ENCODE peak calls at places on chromosomes 3 and 15, in seven cellular contexts. C is pons, N is caudate nucleus, A is HL-60, V is posterior vena cava, G is fibroblast of lung, T is KBM-7. P is an unnamed sample.
A peak's percentile ranks its signal among the peaks of the same experiment; 100 is the strongest.

GRCh38 chr3:136960838-136961836 is 3.4 kb downstream of the IL20RB start:
- DNase-seq in C (no peak), N (no peak), A (no peak), V (no peak), G (no peak), T (no peak), P (no peak)

GRCh38 chr3:177201707-177202397 is 4.6 kb upstream of the TBL1XR1 start:
- DNase-seq in C (no peak), N (no peak), A (peak; percentile 91), V (no peak), G (peak; percentile 14), T (peak; percentile 63), P (no peak)

GRCh38 chr15:73991260-73991659 is 835 bp downstream of the STOML1 start:
- DNase-seq in C (peak; percentile 49), N (no peak), A (no peak), V (peak; percentile 94), G (peak; percentile 48), T (no peak), P (no peak)

GRCh38 chr3:31696815-31697548 is 164.3 kb downstream of the STT3B start:
- DNase-seq in C (no peak), N (no peak), A (no peak), V (no peak), G (no peak), T (no peak), P (no peak)

GRCh38 chr3:149010966-149011365 is 19.6 kb downstream of the GYG1 start:
- DNase-seq in C (no peak), N (no peak), A (no peak), V (no peak), G (no peak), T (no peak), P (no peak)

GRCh38 chr15:100849021-100849831 is 30.4 kb upstream of the ALDH1A3 start:
- DNase-seq in C (peak; percentile 42), N (peak; percentile 16), A (no peak), V (peak; percentile 83), G (peak; percentile 35), T (no peak), P (peak; percentile 94)

GRCh38 chr15:64464271-64465005 is 4.1 kb downstream of the ZNF609 start:
- DNase-seq in C (no peak), N (no peak), A (no peak), V (no peak), G (no peak), T (no peak), P (no peak)

GRCh38 chr3:175057406-175057805 is 198.3 kb downstream of the NAALADL2 start:
- DNase-seq in C (peak; percentile 48), N (no peak), A (no peak), V (no peak), G (no peak), T (no peak), P (peak; percentile 6)

GRCh38 chr3:193791041-193792032 is 198.3 kb downstream of the OPA1 start:
- DNase-seq in C (no peak), N (no peak), A (no peak), V (no peak), G (no peak), T (peak; percentile 19), P (no peak)

P was measured in D721Med.